ENCODE peak calls at places on chromosomes 6 and 20, in seven cellular contexts. C, D, L, V, X, Z and T are unnamed samples.

GRCh38 chr6:90328004-90328403 is 31.4 kb upstream of the BACH2 start:
- DNase-seq in Z (no peak), V (no peak), L (no peak), C (no peak), X (no peak), D (no peak), T (no peak)

GRCh38 chr20:49661560-49662329 is 51.9 kb downstream of the B4GALT5 start:
- DNase-seq in C (no peak), L (no peak), D (no peak), X (no peak), Z (no peak), V (no peak), T (no peak)

GRCh38 chr20:37443596-37443995 is 77.5 kb upstream of the NNAT start:
- DNase-seq in D (no peak), C (no peak), V (no peak), Z (no peak), X (no peak), L (no peak), T (no peak)

GRCh38 chr20:56181593-56181992 is 66.9 kb upstream of the MC3R start:
- DNase-seq in V (no peak), L (no peak), X (no peak), Z (no peak), D (no peak), C (no peak), T (no peak)

GRCh38 chr20:3749689-3750639 is 17.5 kb downstream of the HSPA12B start:
- DNase-seq in X (no peak), C (no peak), Z (no peak), V (no peak), L (peak; percentile 39), D (peak; percentile 63), T (no peak)

GRCh38 chr6:161228911-161229591 is 44.8 kb downstream of the AGPAT4 start:
- DNase-seq in Z (no peak), X (no peak), D (no peak), C (no peak), V (no peak), L (no peak), T (no peak)

GRCh38 chr6:145224450-145224849 is 510.9 kb downstream of the EPM2A start:
- DNase-seq in X (no peak), V (no peak), C (no peak), L (no peak), D (no peak), Z (no peak), T (no peak)

GRCh38 chr6:77474286-77474956 is 11.1 kb upstream of the HTR1B start:
- DNase-seq in D (no peak), V (no peak), Z (no peak), C (no peak), X (no peak), L (no peak), T (no peak)

GRCh38 chr20:44746367-44747165 is 901 bp downstream of the KCNK15 start:
- DNase-seq in C (no peak), Z (no peak), D (no peak), V (no peak), L (peak; percentile 35), X (no peak), T (no peak)

GRCh38 chr6:25794784-25795183 is 37.1 kb downstream of the SLC17A1 start:
- DNase-seq in X (no peak), D (no peak), Z (no peak), C (no peak), L (no peak), V (no peak), T (no peak)

GRCh38 chr6:127420558-127420957 is 38.6 kb downstream of the KIAA0408 start:
- DNase-seq in V (peak; percentile 63), L (peak; percentile 63), X (peak; percentile 25), C (no peak), Z (peak; percentile 86), D (peak; percentile 57), T (peak; percentile 42)

GRCh38 chr20:51036226-51036625 is 13.3 kb upstream of the KCNG1 start:
- DNase-seq in L (no peak), X (no peak), D (no peak), Z (no peak), V (no peak), C (no peak), T (no peak)

GRCh38 chr20:14191559-14191958 is 145.9 kb downstream of the FLRT3 start:
- DNase-seq in V (no peak), Z (no peak), D (no peak), C (no peak), L (no peak), X (no peak), T (no peak)

GRCh38 chr6:39077882-39078594 is 29.5 kb downstream of the GLP1R start:
- DNase-seq in L (no peak), V (no peak), D (no peak), Z (no peak), C (no peak), X (no peak), T (no peak)

GRCh38 chr6:168648240-168648639 is 207.3 kb downstream of the SMOC2 start:
- DNase-seq in L (peak; percentile 78), V (no peak), Z (no peak), D (no peak), C (no peak), X (no peak), T (no peak)

GRCh38 chr6:51959744-51960383 is 127.5 kb downstream of the PKHD1 start:
- DNase-seq in L (peak; percentile 82), C (peak; percentile 34), X (peak; percentile 34), D (peak; percentile 85), V (peak; percentile 70), Z (peak; percentile 84), T (peak; percentile 55)

GRCh38 chr20:33731693-33732165 is at the start of gene ZNF341:
- DNase-seq in D (peak; percentile 96), X (peak; percentile 89), C (peak; percentile 96), V (peak; percentile 89), L (peak; percentile 91), Z (peak; percentile 95), T (peak; percentile 94)

GRCh38 chr20:33516882-33517281 is 27.0 kb downstream of the CBFA2T2 start:
- DNase-seq in V (no peak), X (no peak), C (no peak), L (no peak), Z (no peak), D (no peak), T (peak; percentile 22)

GRCh38 chr6:164013480-164014208 is 599.1 kb downstream of the QKI start:
- DNase-seq in C (no peak), X (no peak), L (no peak), Z (no peak), V (no peak), D (no peak), T (no peak)

GRCh38 chr6:4774715-4775590 is 1.3 kb upstream of the CDYL start:
- DNase-seq in L (no peak), X (peak; percentile 33), Z (peak; percentile 59), C (peak; percentile 70), V (peak; percentile 44), D (peak; percentile 59), T (no peak)

GRCh38 chr6:18016133-18016532 is 28.7 kb upstream of the KIF13A start:
- DNase-seq in C (no peak), L (no peak), Z (no peak), X (no peak), V (no peak), D (no peak), T (no peak)

GRCh38 chr6:112574190-112574589 is 227.1 kb downstream of the RFPL4B start:
- DNase-seq in X (no peak), Z (no peak), C (no peak), D (no peak), L (no peak), V (no peak), T (no peak)

GRCh38 chr20:62447143-62447869 is 20.0 kb upstream of the RBBP8NL start:
- DNase-seq in D (no peak), Z (no peak), X (no peak), L (no peak), V (no peak), C (no peak), T (no peak)

GRCh38 chr6:130996635-130997034 is 66.4 kb downstream of the EPB41L2 start:
- DNase-seq in L (no peak), C (no peak), V (no peak), D (no peak), X (no peak), Z (no peak), T (no peak)
- H3K4me3 ChIP-seq in L (no peak overlapping the region), C (no peak overlapping the region), V (no peak overlapping the region), D (no peak overlapping the region), X (no peak overlapping the region), Z (no peak overlapping the region), T (no peak overlapping the region)

GRCh38 chr6:134421496-134421895 is 103.6 kb upstream of the SGK1 start:
- DNase-seq in Z (no peak), L (no peak), D (no peak), C (no peak), X (no peak), V (no peak), T (no peak)
- H3K4me1 ChIP-seq in Z (no peaks in the 10 kb centered on the region), L (no peaks in the 10 kb centered on the region), D (no peaks in the 10 kb centered on the region), C (peaks cover 4% of the 10 kb centered on the region), X (no peaks in the 10 kb centered on the region), V (no peaks in the 10 kb centered on the region), T (no peaks in the 10 kb centered on the region)

DNA sequence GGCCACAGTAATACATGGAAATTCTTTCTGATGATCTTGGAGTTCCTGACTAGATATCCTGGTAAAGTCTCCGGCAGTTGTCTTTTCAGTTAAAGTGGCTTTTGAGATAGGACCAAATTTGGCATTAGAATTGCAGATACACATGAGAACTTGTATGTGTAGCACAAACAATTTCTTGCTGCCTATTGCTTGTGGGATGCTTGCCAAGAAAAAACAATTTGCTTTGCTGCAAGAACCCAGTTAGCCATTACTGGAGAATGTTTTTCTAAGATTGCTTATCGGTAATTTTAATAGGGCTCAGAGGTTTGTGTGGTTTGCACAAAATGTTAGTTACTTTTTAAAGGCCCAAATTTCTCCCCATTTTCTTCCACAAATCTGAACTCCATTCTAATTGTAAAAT is 696.7 kb upstream of the CITED2 start:
- DNase-seq in L (no peak), Z (no peak), X (no peak), V (no peak), D (no peak), C (no peak), T (no peak)
- H3K27ac ChIP-seq in L (no peak overlapping the region), Z (no peak overlapping the region), X (no peak overlapping the region), V (no peak overlapping the region), D (no peak overlapping the region), C (peak overlapping the region; percentile 36), T (no peak overlapping the region)

DNA sequence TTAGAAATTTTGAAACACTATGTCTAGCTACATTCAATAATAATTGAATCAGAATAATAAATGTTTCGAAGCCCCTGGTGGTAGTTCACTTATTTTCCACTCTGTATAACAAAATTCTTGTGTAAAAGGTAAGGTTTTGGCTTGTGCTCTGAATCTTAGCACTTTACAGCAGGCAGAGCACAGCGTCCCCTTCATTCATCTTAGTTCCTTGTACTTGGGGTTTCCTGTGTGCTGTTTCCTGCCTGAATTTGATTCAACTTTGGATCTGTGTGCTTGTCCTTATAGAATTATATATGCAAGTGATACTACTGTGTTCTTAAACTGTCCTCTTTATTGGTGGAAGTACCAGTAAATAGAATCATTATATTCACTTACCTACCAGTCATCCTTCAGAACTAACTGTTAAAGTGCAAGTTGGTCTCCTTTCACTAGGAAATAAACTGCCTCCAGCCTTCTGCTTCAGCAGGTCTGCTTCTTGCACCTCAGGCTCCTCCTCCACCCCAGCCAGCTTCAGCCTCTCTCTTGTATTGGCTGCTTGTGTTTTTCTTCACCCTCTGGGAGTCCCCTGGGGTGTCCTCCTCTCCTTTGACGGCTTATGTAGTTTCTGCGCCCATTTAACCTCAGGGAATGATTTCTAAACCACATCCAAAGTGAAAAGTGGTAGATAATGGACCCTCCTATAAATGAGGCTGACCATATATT is 28.8 kb upstream of the TULP4 start:
- DNase-seq in C (no peak), V (no peak), L (no peak), Z (no peak), X (no peak), D (peak; percentile 28), T (peak; percentile 22)
- H3K4me3 ChIP-seq in C (no peak overlapping the region), V (no peak overlapping the region), L (no peak overlapping the region), Z (no peak overlapping the region), X (no peak overlapping the region), D (no peak overlapping the region), T (no peak overlapping the region)